ENCODE peak calls at places on chromosome 6, in ten cellular contexts. Z, C, G, P, W, Q, V, S, E and L are unnamed samples.

GRCh38 chr6:138001750-138002349 is 105.4 kb downstream of the PERP start:
- ATAC-seq in S (peak), C (no peak), G (peak), E (no peak), V (peak), P (peak), Z (no peak), W (peak), Q (peak), L (no peak)

GRCh38 chr6:89035252-89036106 is 45.1 kb upstream of the PNRC1 start:
- ATAC-seq in Z (peak), W (peak), V (peak), Q (no peak), E (peak), C (peak), G (peak), S (peak), P (no peak), L (peak)

GRCh38 chr6:31079656-31080261 is 32.6 kb downstream of the C6orf15 start:
- ATAC-seq in Z (peak), V (peak), C (peak), Q (peak), G (peak), S (peak), P (peak), E (peak), W (peak), L (peak)

GRCh38 chr6:42050897-42051653 is 751 bp downstream of the TAF8 start:
- ATAC-seq in Z (no peak), V (no peak), W (no peak), S (no peak), C (no peak), P (no peak), G (no peak), Q (no peak), E (no peak), L (no peak)

GRCh38 chr6:31734703-31735500 is 1.4 kb downstream of the CLIC1 start:
- ATAC-seq in P (peak), Z (peak), Q (peak), S (peak), C (no peak), G (peak), E (peak), V (no peak), W (no peak), L (no peak)

GRCh38 chr6:4017847-4018193 is 61.1 kb downstream of the FAM217A start:
- ATAC-seq in E (no peak), W (no peak), S (no peak), C (no peak), G (peak), P (no peak), Q (peak), Z (no peak), V (no peak), L (no peak)

GRCh38 chr6:129284225-129284624 is 401.3 kb downstream of the LAMA2 start:
- ATAC-seq in G (no peak), W (no peak), C (no peak), Z (peak), Q (no peak), E (no peak), V (no peak), P (no peak), S (no peak), L (no peak)

GRCh38 chr6:21870071-21870729 is 276.6 kb downstream of the SOX4 start:
- ATAC-seq in V (no peak), G (no peak), P (no peak), C (no peak), S (no peak), Q (peak), Z (no peak), E (no peak), W (no peak), L (no peak)

GRCh38 chr6:156778615-156779205 is 1.5 kb downstream of the ARID1B start:
- ATAC-seq in V (peak), Z (peak), G (peak), W (peak), E (no peak), C (peak), S (peak), Q (no peak), P (peak), L (peak)
- TF ChIP-seq POLR2A in V (no peak), Z (peak), G (peak), W (no peak), E (no peak), C (no peak), S (no peak), Q (peak), P (no peak), L (no peak)

GRCh38 chr6:111864138-111865048 is 8.9 kb downstream of the FYN start:
- ATAC-seq in V (no peak), Z (no peak), E (no peak), C (no peak), S (no peak), W (no peak), Q (peak), P (no peak), G (no peak), L (no peak)
- H3K4me3 ChIP-seq in V (no peak), Z (no peak), E (no peak), C (no peak), S (no peak), W (no peak), Q (peak), P (no peak), G (no peak), L (no peak)

GRCh38 chr6:127266892-127267741 is 453 bp downstream of the RNF146 start:
- ATAC-seq in Z (peak), E (peak), S (peak), V (peak), G (peak), P (peak), C (peak), W (peak), Q (peak), L (peak)

GRCh38 chr6:127267742-127268588 is 1.3 kb downstream of the RNF146 start:
- ATAC-seq in W (no peak), V (no peak), P (no peak), G (peak), C (peak), E (peak), Q (peak), S (peak), Z (no peak), L (no peak)

DNA sequence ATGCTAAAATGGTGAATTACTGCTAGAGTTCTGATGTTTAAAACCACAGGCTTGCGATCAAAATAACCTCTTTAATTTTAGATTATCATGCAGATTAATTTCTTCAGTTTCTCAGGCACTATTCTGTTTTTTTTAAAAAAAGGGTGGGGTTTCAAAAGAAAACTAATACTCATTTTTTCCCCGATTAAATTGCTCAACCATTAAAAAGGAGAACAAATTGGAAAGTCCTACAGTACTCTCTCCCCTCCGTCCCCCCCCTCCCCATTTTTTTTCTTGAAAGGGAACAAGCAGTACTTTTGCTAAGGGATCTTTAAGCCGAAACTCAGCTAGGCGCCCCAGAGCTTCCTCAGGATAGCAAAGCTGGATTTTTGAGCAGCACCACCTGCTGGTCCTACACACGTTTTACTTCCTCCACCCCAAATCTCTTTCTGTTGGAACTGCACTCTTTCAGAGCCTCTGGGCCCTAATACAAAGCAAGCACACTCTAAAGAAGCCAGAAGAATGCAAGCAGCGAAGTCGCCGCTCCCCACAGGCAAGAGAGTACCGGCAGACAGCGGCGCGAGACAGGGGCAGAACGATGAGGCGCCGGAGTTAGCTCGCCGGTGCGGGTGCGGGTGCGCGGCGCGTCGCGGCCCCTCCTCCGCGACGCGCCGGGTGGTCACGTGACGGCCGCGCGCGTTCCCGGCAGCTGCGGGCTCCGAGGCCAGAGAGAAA is at the start of gene RNF146:
- ATAC-seq in V (peak), Q (peak), E (peak), P (peak), C (peak), G (peak), W (peak), S (peak), Z (peak), L (peak)
- H3K27ac ChIP-seq in V (peak), Q (peak), E (peak), P (peak), C (peak), G (peak), W (peak), S (peak), Z (peak), L (peak)

GRCh38 chr6:7542065-7542877 is 800 bp downstream of the DSP start:
- ATAC-seq in Q (peak), Z (peak), G (peak), P (peak), V (peak), W (peak), E (peak), S (no peak), C (no peak), L (peak)

GRCh38 chr6:7540595-7540994 is 876 bp upstream of the DSP start:
- ATAC-seq in G (no peak), W (no peak), S (no peak), Q (no peak), V (no peak), Z (peak), E (peak), C (no peak), P (no peak), L (no peak)

GRCh38 chr6:7542878-7543394 is 1.5 kb downstream of the DSP start:
- ATAC-seq in C (no peak), W (peak), Z (peak), G (peak), Q (no peak), S (no peak), E (peak), V (peak), P (peak), L (peak)

GRCh38 chr6:7543761-7544424 is 2.4 kb downstream of the DSP start:
- ATAC-seq in G (no peak), V (peak), E (no peak), S (no peak), Z (no peak), Q (no peak), C (no peak), P (no peak), W (no peak), L (no peak)

GRCh38 chr6:7541175-7542064 is at the start of gene DSP:
- ATAC-seq in S (peak), Q (peak), Z (peak), V (peak), P (peak), E (peak), W (peak), G (peak), C (no peak), L (peak)
- TF ChIP-seq POLR2A in S (no peak), Q (no peak), Z (peak), V (peak), P (peak), E (peak), W (peak), G (peak), C (no peak), L (no peak)

DNA sequence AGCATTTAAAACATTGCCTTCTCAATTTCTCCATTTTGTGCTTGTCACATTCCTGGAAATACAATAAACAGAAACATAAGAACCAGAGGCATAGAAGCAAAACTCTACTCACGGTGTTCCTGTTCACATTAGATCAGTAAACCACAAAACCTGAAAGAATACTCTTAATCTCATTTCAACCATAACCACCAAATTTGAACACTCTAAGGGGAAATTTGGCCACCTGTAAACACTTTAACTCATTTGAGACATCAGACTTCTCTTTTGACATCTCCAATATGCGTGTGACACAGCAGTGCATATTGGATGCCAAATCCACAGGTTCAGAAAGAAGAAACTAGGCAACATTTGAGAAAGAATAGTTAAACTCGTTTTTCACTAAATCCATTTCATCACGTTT is 153.8 kb upstream of the IRAK1BP1 start:
- ATAC-seq in W (no peak), Z (no peak), S (no peak), E (no peak), V (no peak), C (no peak), Q (no peak), P (no peak), G (no peak), L (no peak)
- H3K4me3 ChIP-seq in W (no peak), Z (no peak), S (no peak), E (no peak), V (no peak), C (no peak), Q (no peak), P (no peak), G (no peak), L (no peak)

GRCh38 chr6:11122380-11122779 is 10.9 kb upstream of the ERVFRD-1 start:
- ATAC-seq in Z (no peak), Q (no peak), P (no peak), E (no peak), V (peak), G (no peak), W (no peak), C (no peak), S (peak), L (no peak)
- H3K27ac ChIP-seq in Z (no peak), Q (no peak), P (no peak), E (no peak), V (no peak), G (no peak), W (no peak), C (no peak), S (no peak), L (no peak)